ENCODE peak calls at places on chromosomes 11 and 22, in four cellular contexts. H is NCI-H510A, R is suprapubic skin, P is cardiac muscle cell. N is an unnamed sample.

GRCh38 chr11:117843666-117844484 is 19.3 kb upstream of the FXYD2 start:
- DNase-seq in H (no peak), P (peak; percentile 77), R (peak; percentile 91), N (no peak)

GRCh38 chr11:79200398-79201070 is 240.3 kb downstream of the TENM4 start:
- DNase-seq in R (no peak), H (no peak), P (no peak), N (no peak)

GRCh38 chr11:42239102-42239501 is 779.6 kb upstream of the LRRC4C start:
- DNase-seq in P (peak; percentile 59), R (no peak), H (no peak), N (no peak)

GRCh38 chr11:79488286-79488685 is 47.5 kb upstream of the TENM4 start:
- DNase-seq in H (no peak), R (no peak), P (peak; percentile 65), N (no peak)

GRCh38 chr22:49524362-49524761 is 303.3 kb downstream of the BRD1 start:
- DNase-seq in R (no peak), P (no peak), H (no peak), N (no peak)

GRCh38 chr11:9855579-9856260 is 191.8 kb downstream of the SWAP70 start:
- DNase-seq in R (no peak), P (no peak), H (no peak), N (no peak)

GRCh38 chr11:108496643-108497256 is 1.4 kb downstream of the POGLUT3 start:
- DNase-seq in H (no peak), R (no peak), P (peak; percentile 28), N (no peak)

GRCh38 chr22:30127749-30128166 is 47.5 kb downstream of the HORMAD2 start:
- DNase-seq in H (no peak), P (peak; percentile 72), R (no peak), N (no peak)

GRCh38 chr22:28413612-28414011 is 266.0 kb downstream of the TTC28 start:
- DNase-seq in P (no peak), H (no peak), R (no peak), N (no peak)

GRCh38 chr11:125932301-125932700 is 13.5 kb upstream of the VSIG10L2 start:
- DNase-seq in H (no peak), R (no peak), P (no peak), N (no peak)

GRCh38 chr22:40519284-40519947 is 117.1 kb downstream of the MRTFA start:
- DNase-seq in H (no peak), P (no peak), R (no peak), N (no peak)

GRCh38 chr22:29625090-29625825 is 21.8 kb downstream of the NF2 start:
- DNase-seq in P (peak; percentile 78), R (no peak), H (no peak), N (no peak)

GRCh38 chr11:15920856-15921629 is 435.3 kb downstream of the SOX6 start:
- DNase-seq in H (no peak), P (peak; percentile 70), R (no peak), N (no peak)

GRCh38 chr11:132056689-132057088 is 686.3 kb downstream of the NTM start:
- DNase-seq in R (no peak), P (peak; percentile 81), H (no peak), N (no peak)

GRCh38 chr11:6646040-6646439 is 9.6 kb downstream of the DCHS1 start:
- DNase-seq in P (peak; percentile 79), R (no peak), H (no peak), N (no peak)